ENCODE peak calls at places on chromosomes 1 and 21, in seven cellular contexts. One of them, this sample, is unnamed.

GRCh38 chr1:82838066-82838465 is 1037.3 kb downstream of the ADGRL2 start:
- DNase-seq in neuronal stem cell: peak
- DNase-seq in trophoblast cell: no peak
- DNase-seq in mesendoderm: peak
- DNase-seq in mesenchymal stem cell: peak
- DNase-seq in IMR-90: no peak
- DNase-seq in H1: no peak
- DNase-seq in this sample: no peak

GRCh38 chr1:98651116-98651625 is 10.3 kb upstream of the SNX7 start:
- DNase-seq in mesendoderm: no peak
- DNase-seq in trophoblast cell: no peak
- DNase-seq in IMR-90: no peak
- DNase-seq in mesenchymal stem cell: no peak
- DNase-seq in neuronal stem cell: no peak
- DNase-seq in H1: no peak
- DNase-seq in this sample: peak

GRCh38 chr21:38223893-38224540 is 32.8 kb upstream of the KCNJ15 start:
- DNase-seq in neuronal stem cell: peak
- DNase-seq in IMR-90: peak
- DNase-seq in mesendoderm: peak
- DNase-seq in H1: no peak
- DNase-seq in trophoblast cell: no peak
- DNase-seq in mesenchymal stem cell: peak
- DNase-seq in this sample: no peak

GRCh38 chr1:72051538-72051937 is 230.8 kb downstream of the NEGR1 start:
- DNase-seq in mesenchymal stem cell: no peak
- DNase-seq in neuronal stem cell: no peak
- DNase-seq in mesendoderm: no peak
- DNase-seq in trophoblast cell: no peak
- DNase-seq in IMR-90: no peak
- DNase-seq in H1: no peak
- DNase-seq in this sample: no peak

GRCh38 chr1:213988639-213989070 is 882 bp downstream of the PROX1 start:
- DNase-seq in IMR-90: no peak
- DNase-seq in H1: no peak
- DNase-seq in mesendoderm: no peak
- DNase-seq in trophoblast cell: no peak
- DNase-seq in neuronal stem cell: no peak
- DNase-seq in mesenchymal stem cell: no peak
- DNase-seq in this sample: no peak

GRCh38 chr21:37717534-37717933 is 198.7 kb downstream of the KCNJ6 start:
- DNase-seq in mesenchymal stem cell: no peak
- DNase-seq in H1: no peak
- DNase-seq in trophoblast cell: no peak
- DNase-seq in IMR-90: no peak
- DNase-seq in mesendoderm: no peak
- DNase-seq in neuronal stem cell: no peak
- DNase-seq in this sample: no peak

GRCh38 chr1:172429324-172430127 is 9.0 kb downstream of the C1orf105 start:
- DNase-seq in mesendoderm: peak
- DNase-seq in H1: no peak
- DNase-seq in neuronal stem cell: peak
- DNase-seq in trophoblast cell: peak
- DNase-seq in mesenchymal stem cell: peak
- DNase-seq in IMR-90: peak
- DNase-seq in this sample: no peak

GRCh38 chr1:59601032-59601431 is 213.7 kb upstream of the HOOK1 start:
- DNase-seq in mesenchymal stem cell: no peak
- DNase-seq in H1: no peak
- DNase-seq in IMR-90: no peak
- DNase-seq in mesendoderm: no peak
- DNase-seq in neuronal stem cell: no peak
- DNase-seq in trophoblast cell: no peak
- DNase-seq in this sample: peak

GRCh38 chr1:152047607-152047953 is 10.8 kb upstream of the S100A11 start:
- DNase-seq in neuronal stem cell: no peak
- DNase-seq in H1: no peak
- DNase-seq in trophoblast cell: peak
- DNase-seq in mesendoderm: no peak
- DNase-seq in mesenchymal stem cell: no peak
- DNase-seq in IMR-90: peak
- DNase-seq in this sample: no peak

GRCh38 chr1:78831731-78832360 is 174.7 kb downstream of the ADGRL4 start:
- DNase-seq in mesendoderm: peak
- DNase-seq in neuronal stem cell: no peak
- DNase-seq in mesenchymal stem cell: peak
- DNase-seq in H1: no peak
- DNase-seq in trophoblast cell: no peak
- DNase-seq in IMR-90: peak
- DNase-seq in this sample: no peak

GRCh38 chr1:17498214-17498613 is 41.3 kb upstream of the ARHGEF10L start:
- DNase-seq in mesenchymal stem cell: no peak
- DNase-seq in mesendoderm: no peak
- DNase-seq in IMR-90: no peak
- DNase-seq in neuronal stem cell: no peak
- DNase-seq in trophoblast cell: peak
- DNase-seq in H1: no peak
- DNase-seq in this sample: no peak

GRCh38 chr1:204102719-204103118 is 29.8 kb downstream of the SOX13 start:
- DNase-seq in IMR-90: no peak
- DNase-seq in mesenchymal stem cell: no peak
- DNase-seq in mesendoderm: peak
- DNase-seq in neuronal stem cell: no peak
- DNase-seq in H1: no peak
- DNase-seq in trophoblast cell: peak
- DNase-seq in this sample: no peak

GRCh38 chr1:44390277-44390676 is 14.8 kb upstream of the RNF220 start:
- DNase-seq in mesenchymal stem cell: peak
- DNase-seq in H1: no peak
- DNase-seq in mesendoderm: no peak
- DNase-seq in IMR-90: peak
- DNase-seq in trophoblast cell: peak
- DNase-seq in neuronal stem cell: no peak
- DNase-seq in this sample: no peak

GRCh38 chr1:20057886-20058420 is 12.0 kb upstream of the PLA2G5 start:
- DNase-seq in trophoblast cell: peak
- DNase-seq in mesenchymal stem cell: no peak
- DNase-seq in H1: no peak
- DNase-seq in IMR-90: no peak
- DNase-seq in mesendoderm: no peak
- DNase-seq in neuronal stem cell: no peak
- DNase-seq in this sample: no peak

GRCh38 chr1:65344171-65344570 is 34.8 kb downstream of the DNAJC6 start:
- DNase-seq in mesendoderm: no peak
- DNase-seq in neuronal stem cell: no peak
- DNase-seq in IMR-90: no peak
- DNase-seq in trophoblast cell: no peak
- DNase-seq in H1: no peak
- DNase-seq in mesenchymal stem cell: no peak
- DNase-seq in this sample: no peak

GRCh38 chr1:12616709-12617373 is 1.2 kb downstream of the DHRS3 start:
- DNase-seq in neuronal stem cell: no peak
- DNase-seq in trophoblast cell: peak
- DNase-seq in mesenchymal stem cell: no peak
- DNase-seq in mesendoderm: no peak
- DNase-seq in H1: no peak
- DNase-seq in IMR-90: no peak
- DNase-seq in this sample: no peak

GRCh38 chr1:200136384-200136783 is 108.9 kb downstream of the NR5A2 start:
- DNase-seq in H1: no peak
- DNase-seq in mesenchymal stem cell: no peak
- DNase-seq in neuronal stem cell: no peak
- DNase-seq in mesendoderm: no peak
- DNase-seq in trophoblast cell: no peak
- DNase-seq in IMR-90: no peak
- DNase-seq in this sample: no peak

GRCh38 chr1:241551759-241552638 is 19.8 kb downstream of the KMO start:
- DNase-seq in neuronal stem cell: no peak
- DNase-seq in H1: no peak
- DNase-seq in IMR-90: peak
- DNase-seq in mesenchymal stem cell: no peak
- DNase-seq in mesendoderm: no peak
- DNase-seq in trophoblast cell: peak
- DNase-seq in this sample: no peak

GRCh38 chr21:28822882-28823335 is 169.8 kb downstream of the LTN1 start:
- DNase-seq in neuronal stem cell: no peak
- DNase-seq in trophoblast cell: no peak
- DNase-seq in mesendoderm: peak
- DNase-seq in IMR-90: peak
- DNase-seq in H1: no peak
- DNase-seq in mesenchymal stem cell: no peak
- DNase-seq in this sample: no peak

GRCh38 chr1:98677288-98677687 is 15.8 kb downstream of the SNX7 start:
- DNase-seq in neuronal stem cell: no peak
- DNase-seq in mesendoderm: no peak
- DNase-seq in H1: no peak
- DNase-seq in IMR-90: peak
- DNase-seq in mesenchymal stem cell: no peak
- DNase-seq in trophoblast cell: no peak
- DNase-seq in this sample: no peak

GRCh38 chr1:161763522-161764098 is 2.5 kb upstream of the ATF6 start:
- DNase-seq in H1: no peak
- DNase-seq in trophoblast cell: peak
- DNase-seq in IMR-90: no peak
- DNase-seq in mesenchymal stem cell: peak
- DNase-seq in mesendoderm: peak
- DNase-seq in neuronal stem cell: no peak
- DNase-seq in this sample: no peak

GRCh38 chr1:53195913-53196484 is 625 bp upstream of the CPT2 start:
- DNase-seq in mesendoderm: no peak
- DNase-seq in IMR-90: no peak
- DNase-seq in H1: no peak
- DNase-seq in mesenchymal stem cell: no peak
- DNase-seq in trophoblast cell: peak
- DNase-seq in neuronal stem cell: no peak
- DNase-seq in this sample: no peak
- H3K23ac ChIP-seq in mesendoderm: no peak
- H3K23ac ChIP-seq in IMR-90: peak
- H3K23ac ChIP-seq in H1: no peak
- H3K23ac ChIP-seq in mesenchymal stem cell: no peak
- H3K23ac ChIP-seq in trophoblast cell: no peak
- H3K23ac ChIP-seq in neuronal stem cell: no peak
- H3K23ac ChIP-seq in this sample: no peak

GRCh38 chr1:37948841-37949240 is 2.0 kb upstream of the INPP5B start:
- DNase-seq in H1: no peak
- DNase-seq in mesendoderm: no peak
- DNase-seq in trophoblast cell: no peak
- DNase-seq in IMR-90: no peak
- DNase-seq in mesenchymal stem cell: no peak
- DNase-seq in neuronal stem cell: no peak
- DNase-seq in this sample: no peak
- H3K18ac ChIP-seq in H1: no peak
- H3K18ac ChIP-seq in mesendoderm: no peak
- H3K18ac ChIP-seq in trophoblast cell: no peak
- H3K18ac ChIP-seq in IMR-90: no peak
- H3K18ac ChIP-seq in mesenchymal stem cell: no peak
- H3K18ac ChIP-seq in neuronal stem cell: no peak
- H3K18ac ChIP-seq in this sample: no peak

GRCh38 chr1:147172168-147173016 is at the start of gene PRKAB2:
- DNase-seq in mesenchymal stem cell: peak
- DNase-seq in trophoblast cell: peak
- DNase-seq in H1: peak
- DNase-seq in neuronal stem cell: peak
- DNase-seq in mesendoderm: peak
- DNase-seq in IMR-90: peak
- DNase-seq in this sample: peak

DNA sequence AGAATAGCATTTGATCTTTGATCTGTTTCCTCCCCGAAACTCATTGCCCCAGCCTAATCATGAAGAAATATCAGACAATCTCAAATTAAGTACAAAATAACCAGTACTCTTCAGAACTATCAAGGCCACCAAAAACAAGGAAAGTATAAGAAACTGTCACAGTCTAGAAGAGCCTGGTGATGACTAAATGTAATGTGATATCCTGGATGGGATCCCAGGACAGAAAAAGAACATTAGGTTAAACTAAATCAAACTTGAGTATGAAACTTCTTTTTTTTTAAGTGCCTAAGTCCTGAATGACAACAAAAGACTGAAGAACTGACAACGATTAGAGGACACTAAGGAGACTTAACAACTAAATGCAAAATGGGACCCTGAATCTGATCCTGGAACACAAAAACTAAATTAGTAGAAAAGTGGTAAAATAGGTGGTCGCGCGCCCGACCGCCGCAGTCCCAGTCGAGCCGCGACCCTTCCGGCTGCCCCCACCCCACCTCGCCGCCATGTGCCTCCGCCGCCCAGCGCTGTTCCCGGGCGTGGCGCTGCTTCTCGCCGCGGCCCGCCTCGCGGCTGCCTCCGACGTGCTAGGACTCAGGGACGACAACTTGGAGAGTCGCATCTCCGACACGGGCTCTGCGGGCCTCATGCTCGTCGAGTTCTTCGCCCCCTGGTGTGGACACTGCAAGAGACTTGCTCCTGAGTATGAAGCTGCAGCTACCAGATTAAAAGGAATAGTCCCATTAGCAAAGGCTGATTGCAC is 5.5 kb upstream of the PRKAB2 start:
- DNase-seq in mesendoderm: no peak
- DNase-seq in trophoblast cell: peak
- DNase-seq in neuronal stem cell: no peak
- DNase-seq in mesenchymal stem cell: peak
- DNase-seq in H1: no peak
- DNase-seq in IMR-90: peak
- DNase-seq in this sample: peak
- H4K8ac ChIP-seq in mesendoderm: no peak
- H4K8ac ChIP-seq in trophoblast cell: no peak
- H4K8ac ChIP-seq in neuronal stem cell: no peak
- H4K8ac ChIP-seq in mesenchymal stem cell: no peak
- H4K8ac ChIP-seq in H1: no peak
- H4K8ac ChIP-seq in IMR-90: peak
- H4K8ac ChIP-seq in this sample: no peak

DNA sequence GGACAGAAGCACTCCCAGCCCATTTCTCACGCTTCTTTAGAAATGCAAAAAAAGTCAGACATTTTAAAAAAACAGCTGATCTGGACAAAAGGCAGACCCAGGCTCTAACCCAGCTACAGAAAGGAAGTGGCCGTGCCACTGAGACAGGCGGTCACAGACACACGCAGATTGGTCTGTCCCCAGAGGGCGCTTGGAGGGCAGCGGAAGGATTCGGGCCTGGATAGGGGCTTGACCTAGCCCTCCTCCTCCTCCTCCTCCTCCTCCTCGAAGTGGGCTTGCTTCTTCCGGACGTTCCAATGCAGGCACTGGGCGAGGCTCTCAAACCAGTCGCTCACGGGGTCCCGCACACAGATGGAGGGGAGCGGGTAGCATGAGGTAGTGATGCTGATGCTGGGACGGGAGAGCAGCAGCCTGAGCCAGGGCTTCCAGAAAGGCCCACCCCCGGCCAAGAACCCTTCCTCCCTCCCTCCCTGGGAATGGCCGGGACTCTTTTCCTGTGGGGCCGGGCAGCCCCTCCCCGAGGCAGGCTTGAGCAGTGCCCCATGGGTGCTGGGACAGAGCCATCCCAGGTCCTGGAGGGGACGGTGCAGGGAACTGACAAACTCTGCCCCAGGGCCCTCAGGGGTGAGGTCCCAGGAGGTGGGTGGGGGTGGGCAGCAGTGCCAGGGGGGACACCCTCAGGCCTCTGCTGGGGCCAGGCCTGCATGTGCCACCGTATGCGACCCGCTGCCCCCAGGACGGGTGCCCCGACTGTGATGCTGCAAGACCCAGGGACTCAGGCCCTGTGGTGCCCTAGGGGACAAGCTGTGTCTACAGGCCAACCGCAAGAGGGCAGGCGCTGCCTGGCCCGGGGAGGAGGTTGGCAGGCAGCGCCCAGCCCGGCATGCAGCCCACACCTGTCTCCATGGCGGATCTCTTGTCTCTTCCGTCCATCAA is 25.3 kb downstream of the NADK start:
- DNase-seq in IMR-90: no peak
- DNase-seq in H1: no peak
- DNase-seq in neuronal stem cell: no peak
- DNase-seq in mesenchymal stem cell: no peak
- DNase-seq in mesendoderm: peak
- DNase-seq in trophoblast cell: no peak
- DNase-seq in this sample: no peak
- H3K23ac ChIP-seq in IMR-90: no peak
- H3K23ac ChIP-seq in H1: no peak
- H3K23ac ChIP-seq in neuronal stem cell: no peak
- H3K23ac ChIP-seq in mesenchymal stem cell: no peak
- H3K23ac ChIP-seq in mesendoderm: no peak
- H3K23ac ChIP-seq in trophoblast cell: no peak
- H3K23ac ChIP-seq in this sample: no peak

This sample was measured in H9.